ENCODE peak calls at places on chromosome 20, in seven cellular contexts. K, T, J, W, V, H and A are unnamed samples.

GRCh38 chr20:50409495-50409894 is 100.7 kb upstream of the PTPN1 start:
- DNase-seq in K (peak; percentile 51), T (no peak), J (no peak), W (no peak), V (no peak), H (no peak), A (no peak)

GRCh38 chr20:37729452-37729851 is 35.6 kb downstream of the CTNNBL1 start:
- DNase-seq in K (no peak), T (no peak), J (no peak), W (no peak), V (no peak), H (no peak), A (no peak)

GRCh38 chr20:15491564-15491963 is 1081.7 kb downstream of the KIF16B start:
- DNase-seq in K (no peak), T (no peak), J (no peak), W (no peak), V (no peak), H (no peak), A (no peak)

GRCh38 chr20:47792021-47792618 is 6.8 kb upstream of the SULF2 start:
- DNase-seq in K (no peak), T (no peak), J (no peak), W (no peak), V (peak; percentile 79), H (peak; percentile 65), A (no peak)

GRCh38 chr20:62900692-62901584 is 25.4 kb downstream of the DIDO1 start:
- DNase-seq in K (no peak), T (no peak), J (no peak), W (peak; percentile 43), V (no peak), H (no peak), A (peak; percentile 68)

GRCh38 chr20:41599699-41600104 is 18.5 kb downstream of the CHD6 start:
- DNase-seq in K (no peak), T (no peak), J (no peak), W (no peak), V (no peak), H (no peak), A (no peak)

GRCh38 chr20:9334866-9335265 is 179.5 kb upstream of the LAMP5 start:
- DNase-seq in K (no peak), T (no peak), J (no peak), W (no peak), V (no peak), H (no peak), A (no peak)

GRCh38 chr20:51135926-51136325 is 113.0 kb upstream of the KCNG1 start:
- DNase-seq in K (no peak), T (no peak), J (no peak), W (no peak), V (no peak), H (no peak), A (no peak)

GRCh38 chr20:35503841-35504460 is 25.5 kb downstream of the C20orf173 start:
- DNase-seq in K (no peak), T (no peak), J (peak; percentile 15), W (no peak), V (no peak), H (no peak), A (no peak)

GRCh38 chr20:20212675-20213096 is 155.2 kb upstream of the INSM1 start:
- DNase-seq in K (no peak), T (no peak), J (no peak), W (no peak), V (no peak), H (no peak), A (no peak)

GRCh38 chr20:17650816-17651760 is 31.0 kb downstream of the RRBP1 start:
- DNase-seq in K (no peak), T (peak; percentile 37), J (no peak), W (no peak), V (no peak), H (no peak), A (no peak)

GRCh38 chr20:48052492-48052870 is 267.2 kb upstream of the SULF2 start:
- DNase-seq in K (no peak), T (no peak), J (no peak), W (no peak), V (peak; percentile 40), H (no peak), A (no peak)

GRCh38 chr20:15643713-15644112 is 929.5 kb downstream of the KIF16B start:
- DNase-seq in K (no peak), T (no peak), J (no peak), W (no peak), V (no peak), H (no peak), A (no peak)

GRCh38 chr20:62533591-62534495 is 58.0 kb upstream of the GATA5 start:
- DNase-seq in K (no peak), T (no peak), J (no peak), W (no peak), V (no peak), H (no peak), A (no peak)

DNA sequence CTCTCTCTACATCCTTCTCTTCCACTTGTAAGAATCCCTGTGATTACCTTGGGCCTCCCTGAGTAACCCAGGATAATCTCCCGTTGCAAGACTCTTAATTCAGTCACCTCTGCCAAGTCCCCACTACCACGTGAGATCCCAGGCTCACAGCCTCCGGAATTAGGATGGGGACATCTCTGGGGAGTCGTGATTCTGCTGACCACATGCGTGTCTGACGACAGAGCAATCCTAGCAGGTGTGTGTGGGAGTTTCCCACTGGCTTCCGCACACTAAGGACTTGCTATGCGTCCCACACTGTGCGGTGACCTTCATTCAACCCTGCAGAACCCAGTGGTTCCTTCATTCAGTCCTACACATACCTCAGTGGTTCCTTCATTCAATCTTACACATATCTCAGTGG is 11.9 kb downstream of the CDH4 start:
- DNase-seq in K (no peak), T (no peak), J (no peak), W (no peak), V (no peak), H (no peak), A (no peak)
- H3K27me3 ChIP-seq in K (no peaks in the 10 kb centered on the region), T (peaks cover 20% of the 10 kb centered on the region), J (peaks cover 6% of the 10 kb centered on the region), W (no peaks in the 10 kb centered on the region), V (no peaks in the 10 kb centered on the region), H (no peaks in the 10 kb centered on the region), A (peaks cover 3% of the 10 kb centered on the region)

GRCh38 chr20:61449057-61449456 is 197.0 kb downstream of the CDH4 start:
- DNase-seq in K (no peak), T (no peak), J (no peak), W (no peak), V (no peak), H (no peak), A (no peak)

GRCh38 chr20:61448396-61448795 is 196.3 kb downstream of the CDH4 start:
- DNase-seq in K (no peak), T (no peak), J (no peak), W (no peak), V (no peak), H (no peak), A (no peak)

GRCh38 chr20:61450549-61450948 is 198.5 kb downstream of the CDH4 start:
- DNase-seq in K (no peak), T (no peak), J (no peak), W (no peak), V (no peak), H (no peak), A (no peak)

GRCh38 chr20:61451009-61451408 is 198.9 kb downstream of the CDH4 start:
- DNase-seq in K (no peak), T (no peak), J (no peak), W (no peak), V (no peak), H (no peak), A (no peak)

GRCh38 chr20:61449916-61450315 is 197.9 kb downstream of the CDH4 start:
- DNase-seq in K (no peak), T (no peak), J (no peak), W (no peak), V (no peak), H (no peak), A (no peak)
- H3K27me3 ChIP-seq in K (no peaks in the 10 kb centered on the region), T (peaks cover 7% of the 10 kb centered on the region), J (no peaks in the 10 kb centered on the region), W (no peaks in the 10 kb centered on the region), V (no peaks in the 10 kb centered on the region), H (no peaks in the 10 kb centered on the region), A (peaks cover 3% of the 10 kb centered on the region)

GRCh38 chr20:44412402-44413144 is 57.1 kb downstream of the HNF4A start:
- DNase-seq in K (no peak), T (no peak), J (no peak), W (no peak), V (no peak), H (no peak), A (no peak)
- H3K27me3 ChIP-seq in K (peaks cover 9% of the 10 kb centered on the region), T (peaks cover 40% of the 10 kb centered on the region), J (no peaks in the 10 kb centered on the region), W (no peaks in the 10 kb centered on the region), V (peaks cover 9% of the 10 kb centered on the region), H (peaks cover 41% of the 10 kb centered on the region), A (no peaks in the 10 kb centered on the region)

DNA sequence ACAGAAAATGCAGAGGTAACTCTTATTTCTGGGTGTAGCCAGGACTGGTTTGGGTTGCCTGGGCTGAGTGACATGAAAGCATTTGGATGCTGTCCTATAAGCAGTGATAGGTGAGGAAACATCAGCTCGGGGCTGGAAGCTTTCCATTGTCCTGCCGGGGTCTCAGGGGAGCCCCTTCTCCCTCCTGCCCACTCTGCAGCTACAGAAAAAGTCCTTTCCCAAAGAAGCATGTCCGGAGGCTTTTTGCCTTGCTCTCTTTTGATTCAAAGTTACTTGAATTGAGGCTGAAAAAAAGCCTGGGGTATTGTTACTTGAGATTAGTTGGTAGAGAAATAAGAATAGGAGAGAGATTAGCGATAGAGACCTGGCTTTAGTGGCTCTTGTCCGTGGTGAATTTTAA is 90.7 kb upstream of the ZNFX1 start:
- DNase-seq in K (no peak), T (no peak), J (no peak), W (no peak), V (no peak), H (no peak), A (no peak)
- H3K27me3 ChIP-seq in K (peaks cover 3% of the 10 kb centered on the region), T (peaks cover 30% of the 10 kb centered on the region), J (no peaks in the 10 kb centered on the region), W (no peaks in the 10 kb centered on the region), V (peaks cover 14% of the 10 kb centered on the region), H (peaks cover 60% of the 10 kb centered on the region), A (no peaks in the 10 kb centered on the region)

GRCh38 chr20:44075191-44075949 is 111.6 kb downstream of the JPH2 start:
- DNase-seq in K (peak; percentile 30), T (no peak), J (no peak), W (no peak), V (no peak), H (no peak), A (no peak)

GRCh38 chr20:44073011-44073674 is 113.8 kb downstream of the JPH2 start:
- DNase-seq in K (no peak), T (no peak), J (no peak), W (no peak), V (no peak), H (no peak), A (no peak)

GRCh38 chr20:44072381-44072780 is 114.6 kb downstream of the JPH2 start:
- DNase-seq in K (no peak), T (no peak), J (no peak), W (no peak), V (no peak), H (no peak), A (no peak)

GRCh38 chr20:44074252-44075151 is 112.5 kb downstream of the JPH2 start:
- DNase-seq in K (peak; percentile 28), T (no peak), J (no peak), W (no peak), V (no peak), H (no peak), A (no peak)

DNA sequence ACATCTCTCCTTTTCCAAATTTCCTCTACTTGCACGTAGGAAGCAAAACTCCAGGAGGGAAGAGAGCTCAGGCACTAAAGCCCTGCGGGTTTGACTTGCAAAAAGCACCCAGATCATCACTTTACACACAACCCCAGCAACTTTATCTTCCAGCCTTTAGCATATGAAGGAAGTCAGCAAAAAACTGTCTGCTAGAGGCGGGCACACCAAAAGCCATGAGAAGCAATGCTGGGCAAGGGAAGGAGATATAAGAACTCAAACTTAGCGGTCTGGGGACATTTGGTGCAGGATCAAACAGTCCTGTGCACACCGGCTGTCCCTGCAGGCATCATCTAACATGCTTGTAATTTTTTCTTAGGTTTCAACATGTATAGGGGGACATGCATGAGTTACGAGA is 113.3 kb downstream of the JPH2 start:
- DNase-seq in K (no peak), T (no peak), J (no peak), W (no peak), V (no peak), H (no peak), A (no peak)
- H3K27me3 ChIP-seq in K (no peaks in the 10 kb centered on the region), T (peaks cover 33% of the 10 kb centered on the region), J (no peaks in the 10 kb centered on the region), W (no peaks in the 10 kb centered on the region), V (no peaks in the 10 kb centered on the region), H (no peaks in the 10 kb centered on the region), A (no peaks in the 10 kb centered on the region)